ENCODE peak calls at places on chromosomes 16 and 17, in seven cellular contexts. One of them, this sample, is unnamed.

GRCh38 chr17:14748036-14748715 is 447.3 kb downstream of the HS3ST3B1 start:
- ATAC-seq in activated T-cell treated with anti-CD3 and anti-CD28 coated beads, Interleukin-2, amount 50 U/mL, for 4 hours: no peak
- ATAC-seq in right lobe of liver: no peak
- ATAC-seq in CD8-positive, alpha-beta T cell: no peak
- ATAC-seq in stimulated activated memory B cell treated with anti-CD40 and anti-IgM and Interleukin-4, amounts not matched to agents 10 μg/mL and 1 μg/mL and 100 μg/mL, for 72 hours: peak
- ATAC-seq in activated CD8-positive, alpha-beta memory T cell treated with anti-CD3 and anti-CD28 coated beads, Interleukin-2, amount 10 ng/mL, durations not matched to agents 7 days and 5 days: no peak
- ATAC-seq in heart left ventricle: no peak
- ATAC-seq in this sample: peak

GRCh38 chr16:67190448-67191399 is 788 bp upstream of the EXOC3L1 start:
- ATAC-seq in activated T-cell treated with anti-CD3 and anti-CD28 coated beads, Interleukin-2, amount 50 U/mL, for 4 hours: no peak
- ATAC-seq in right lobe of liver: no peak
- ATAC-seq in CD8-positive, alpha-beta T cell: no peak
- ATAC-seq in stimulated activated memory B cell treated with anti-CD40 and anti-IgM and Interleukin-4, amounts not matched to agents 10 μg/mL and 1 μg/mL and 100 μg/mL, for 72 hours: no peak
- ATAC-seq in activated CD8-positive, alpha-beta memory T cell treated with anti-CD3 and anti-CD28 coated beads, Interleukin-2, amount 10 ng/mL, durations not matched to agents 7 days and 5 days: no peak
- ATAC-seq in heart left ventricle: no peak
- ATAC-seq in this sample: no peak

GRCh38 chr17:74451557-74451956 is 14.9 kb upstream of the CD300A start:
- ATAC-seq in activated T-cell treated with anti-CD3 and anti-CD28 coated beads, Interleukin-2, amount 50 U/mL, for 4 hours: no peak
- ATAC-seq in right lobe of liver: no peak
- ATAC-seq in CD8-positive, alpha-beta T cell: no peak
- ATAC-seq in stimulated activated memory B cell treated with anti-CD40 and anti-IgM and Interleukin-4, amounts not matched to agents 10 μg/mL and 1 μg/mL and 100 μg/mL, for 72 hours: no peak
- ATAC-seq in activated CD8-positive, alpha-beta memory T cell treated with anti-CD3 and anti-CD28 coated beads, Interleukin-2, amount 10 ng/mL, durations not matched to agents 7 days and 5 days: no peak
- ATAC-seq in heart left ventricle: no peak
- ATAC-seq in this sample: no peak

GRCh38 chr17:15349119-15349518 is 7.7 kb upstream of the TEKT3 start:
- ATAC-seq in activated T-cell treated with anti-CD3 and anti-CD28 coated beads, Interleukin-2, amount 50 U/mL, for 4 hours: no peak
- ATAC-seq in right lobe of liver: no peak
- ATAC-seq in CD8-positive, alpha-beta T cell: no peak
- ATAC-seq in stimulated activated memory B cell treated with anti-CD40 and anti-IgM and Interleukin-4, amounts not matched to agents 10 μg/mL and 1 μg/mL and 100 μg/mL, for 72 hours: no peak
- ATAC-seq in activated CD8-positive, alpha-beta memory T cell treated with anti-CD3 and anti-CD28 coated beads, Interleukin-2, amount 10 ng/mL, durations not matched to agents 7 days and 5 days: no peak
- ATAC-seq in heart left ventricle: no peak
- ATAC-seq in this sample: peak

GRCh38 chr17:50967795-50968194 is 101.6 kb upstream of the TOB1 start:
- ATAC-seq in activated T-cell treated with anti-CD3 and anti-CD28 coated beads, Interleukin-2, amount 50 U/mL, for 4 hours: no peak
- ATAC-seq in right lobe of liver: peak
- ATAC-seq in CD8-positive, alpha-beta T cell: no peak
- ATAC-seq in stimulated activated memory B cell treated with anti-CD40 and anti-IgM and Interleukin-4, amounts not matched to agents 10 μg/mL and 1 μg/mL and 100 μg/mL, for 72 hours: no peak
- ATAC-seq in activated CD8-positive, alpha-beta memory T cell treated with anti-CD3 and anti-CD28 coated beads, Interleukin-2, amount 10 ng/mL, durations not matched to agents 7 days and 5 days: no peak
- ATAC-seq in heart left ventricle: no peak
- ATAC-seq in this sample: no peak

GRCh38 chr16:74627506-74628220 is 20.7 kb upstream of the GLG1 start:
- ATAC-seq in activated T-cell treated with anti-CD3 and anti-CD28 coated beads, Interleukin-2, amount 50 U/mL, for 4 hours: no peak
- ATAC-seq in right lobe of liver: peak
- ATAC-seq in CD8-positive, alpha-beta T cell: no peak
- ATAC-seq in stimulated activated memory B cell treated with anti-CD40 and anti-IgM and Interleukin-4, amounts not matched to agents 10 μg/mL and 1 μg/mL and 100 μg/mL, for 72 hours: peak
- ATAC-seq in activated CD8-positive, alpha-beta memory T cell treated with anti-CD3 and anti-CD28 coated beads, Interleukin-2, amount 10 ng/mL, durations not matched to agents 7 days and 5 days: no peak
- ATAC-seq in heart left ventricle: peak
- ATAC-seq in this sample: no peak

GRCh38 chr17:40542562-40543411 is 22.5 kb downstream of the CCR7 start:
- ATAC-seq in activated T-cell treated with anti-CD3 and anti-CD28 coated beads, Interleukin-2, amount 50 U/mL, for 4 hours: peak
- ATAC-seq in right lobe of liver: peak
- ATAC-seq in CD8-positive, alpha-beta T cell: peak
- ATAC-seq in stimulated activated memory B cell treated with anti-CD40 and anti-IgM and Interleukin-4, amounts not matched to agents 10 μg/mL and 1 μg/mL and 100 μg/mL, for 72 hours: peak
- ATAC-seq in activated CD8-positive, alpha-beta memory T cell treated with anti-CD3 and anti-CD28 coated beads, Interleukin-2, amount 10 ng/mL, durations not matched to agents 7 days and 5 days: peak
- ATAC-seq in heart left ventricle: peak
- ATAC-seq in this sample: peak

GRCh38 chr16:12794486-12795399 is 8.9 kb downstream of the CPPED1 start:
- ATAC-seq in activated T-cell treated with anti-CD3 and anti-CD28 coated beads, Interleukin-2, amount 50 U/mL, for 4 hours: no peak
- ATAC-seq in right lobe of liver: peak
- ATAC-seq in CD8-positive, alpha-beta T cell: no peak
- ATAC-seq in stimulated activated memory B cell treated with anti-CD40 and anti-IgM and Interleukin-4, amounts not matched to agents 10 μg/mL and 1 μg/mL and 100 μg/mL, for 72 hours: no peak
- ATAC-seq in activated CD8-positive, alpha-beta memory T cell treated with anti-CD3 and anti-CD28 coated beads, Interleukin-2, amount 10 ng/mL, durations not matched to agents 7 days and 5 days: no peak
- ATAC-seq in heart left ventricle: peak
- ATAC-seq in this sample: no peak

GRCh38 chr16:49681449-49681848 is 174.5 kb downstream of the ZNF423 start:
- ATAC-seq in activated T-cell treated with anti-CD3 and anti-CD28 coated beads, Interleukin-2, amount 50 U/mL, for 4 hours: no peak
- ATAC-seq in right lobe of liver: no peak
- ATAC-seq in CD8-positive, alpha-beta T cell: no peak
- ATAC-seq in stimulated activated memory B cell treated with anti-CD40 and anti-IgM and Interleukin-4, amounts not matched to agents 10 μg/mL and 1 μg/mL and 100 μg/mL, for 72 hours: no peak
- ATAC-seq in activated CD8-positive, alpha-beta memory T cell treated with anti-CD3 and anti-CD28 coated beads, Interleukin-2, amount 10 ng/mL, durations not matched to agents 7 days and 5 days: no peak
- ATAC-seq in heart left ventricle: no peak
- ATAC-seq in this sample: no peak

GRCh38 chr17:62601438-62601837 is 26.0 kb upstream of the MRC2 start:
- ATAC-seq in activated T-cell treated with anti-CD3 and anti-CD28 coated beads, Interleukin-2, amount 50 U/mL, for 4 hours: no peak
- ATAC-seq in right lobe of liver: no peak
- ATAC-seq in CD8-positive, alpha-beta T cell: no peak
- ATAC-seq in stimulated activated memory B cell treated with anti-CD40 and anti-IgM and Interleukin-4, amounts not matched to agents 10 μg/mL and 1 μg/mL and 100 μg/mL, for 72 hours: no peak
- ATAC-seq in activated CD8-positive, alpha-beta memory T cell treated with anti-CD3 and anti-CD28 coated beads, Interleukin-2, amount 10 ng/mL, durations not matched to agents 7 days and 5 days: no peak
- ATAC-seq in heart left ventricle: peak
- ATAC-seq in this sample: no peak

GRCh38 chr16:11257131-11257938 is 1.3 kb upstream of the SOCS1 start:
- ATAC-seq in activated T-cell treated with anti-CD3 and anti-CD28 coated beads, Interleukin-2, amount 50 U/mL, for 4 hours: no peak
- ATAC-seq in right lobe of liver: peak
- ATAC-seq in CD8-positive, alpha-beta T cell: no peak
- ATAC-seq in stimulated activated memory B cell treated with anti-CD40 and anti-IgM and Interleukin-4, amounts not matched to agents 10 μg/mL and 1 μg/mL and 100 μg/mL, for 72 hours: peak
- ATAC-seq in activated CD8-positive, alpha-beta memory T cell treated with anti-CD3 and anti-CD28 coated beads, Interleukin-2, amount 10 ng/mL, durations not matched to agents 7 days and 5 days: peak
- ATAC-seq in heart left ventricle: peak
- ATAC-seq in this sample: peak

GRCh38 chr17:45405250-45406086 is 27.2 kb downstream of the ARHGAP27 start:
- ATAC-seq in activated T-cell treated with anti-CD3 and anti-CD28 coated beads, Interleukin-2, amount 50 U/mL, for 4 hours: no peak
- ATAC-seq in right lobe of liver: peak
- ATAC-seq in CD8-positive, alpha-beta T cell: no peak
- ATAC-seq in stimulated activated memory B cell treated with anti-CD40 and anti-IgM and Interleukin-4, amounts not matched to agents 10 μg/mL and 1 μg/mL and 100 μg/mL, for 72 hours: no peak
- ATAC-seq in activated CD8-positive, alpha-beta memory T cell treated with anti-CD3 and anti-CD28 coated beads, Interleukin-2, amount 10 ng/mL, durations not matched to agents 7 days and 5 days: no peak
- ATAC-seq in heart left ventricle: no peak
- ATAC-seq in this sample: no peak

GRCh38 chr17:5234645-5235576 is at the start of gene SCIMP:
- ATAC-seq in activated T-cell treated with anti-CD3 and anti-CD28 coated beads, Interleukin-2, amount 50 U/mL, for 4 hours: no peak
- ATAC-seq in right lobe of liver: peak
- ATAC-seq in CD8-positive, alpha-beta T cell: no peak
- ATAC-seq in stimulated activated memory B cell treated with anti-CD40 and anti-IgM and Interleukin-4, amounts not matched to agents 10 μg/mL and 1 μg/mL and 100 μg/mL, for 72 hours: peak
- ATAC-seq in activated CD8-positive, alpha-beta memory T cell treated with anti-CD3 and anti-CD28 coated beads, Interleukin-2, amount 10 ng/mL, durations not matched to agents 7 days and 5 days: no peak
- ATAC-seq in heart left ventricle: peak
- ATAC-seq in this sample: no peak

GRCh38 chr17:81291662-81292061 is 3.4 kb downstream of the SLC38A10 start:
- ATAC-seq in activated T-cell treated with anti-CD3 and anti-CD28 coated beads, Interleukin-2, amount 50 U/mL, for 4 hours: peak
- ATAC-seq in right lobe of liver: peak
- ATAC-seq in CD8-positive, alpha-beta T cell: peak
- ATAC-seq in stimulated activated memory B cell treated with anti-CD40 and anti-IgM and Interleukin-4, amounts not matched to agents 10 μg/mL and 1 μg/mL and 100 μg/mL, for 72 hours: peak
- ATAC-seq in activated CD8-positive, alpha-beta memory T cell treated with anti-CD3 and anti-CD28 coated beads, Interleukin-2, amount 10 ng/mL, durations not matched to agents 7 days and 5 days: peak
- ATAC-seq in heart left ventricle: peak
- ATAC-seq in this sample: peak

GRCh38 chr17:66803474-66803951 is 31.4 kb upstream of the CACNG5 start:
- ATAC-seq in activated T-cell treated with anti-CD3 and anti-CD28 coated beads, Interleukin-2, amount 50 U/mL, for 4 hours: no peak
- ATAC-seq in right lobe of liver: no peak
- ATAC-seq in CD8-positive, alpha-beta T cell: no peak
- ATAC-seq in stimulated activated memory B cell treated with anti-CD40 and anti-IgM and Interleukin-4, amounts not matched to agents 10 μg/mL and 1 μg/mL and 100 μg/mL, for 72 hours: no peak
- ATAC-seq in activated CD8-positive, alpha-beta memory T cell treated with anti-CD3 and anti-CD28 coated beads, Interleukin-2, amount 10 ng/mL, durations not matched to agents 7 days and 5 days: no peak
- ATAC-seq in heart left ventricle: no peak
- ATAC-seq in this sample: no peak

GRCh38 chr17:78364436-78365281 is 4.8 kb upstream of the SOCS3 start:
- ATAC-seq in activated T-cell treated with anti-CD3 and anti-CD28 coated beads, Interleukin-2, amount 50 U/mL, for 4 hours: no peak
- ATAC-seq in right lobe of liver: no peak
- ATAC-seq in CD8-positive, alpha-beta T cell: no peak
- ATAC-seq in stimulated activated memory B cell treated with anti-CD40 and anti-IgM and Interleukin-4, amounts not matched to agents 10 μg/mL and 1 μg/mL and 100 μg/mL, for 72 hours: no peak
- ATAC-seq in activated CD8-positive, alpha-beta memory T cell treated with anti-CD3 and anti-CD28 coated beads, Interleukin-2, amount 10 ng/mL, durations not matched to agents 7 days and 5 days: no peak
- ATAC-seq in heart left ventricle: no peak
- ATAC-seq in this sample: peak

GRCh38 chr17:74394977-74395376 is 27.7 kb downstream of the GPR142 start:
- ATAC-seq in activated T-cell treated with anti-CD3 and anti-CD28 coated beads, Interleukin-2, amount 50 U/mL, for 4 hours: no peak
- ATAC-seq in right lobe of liver: no peak
- ATAC-seq in CD8-positive, alpha-beta T cell: no peak
- ATAC-seq in stimulated activated memory B cell treated with anti-CD40 and anti-IgM and Interleukin-4, amounts not matched to agents 10 μg/mL and 1 μg/mL and 100 μg/mL, for 72 hours: no peak
- ATAC-seq in activated CD8-positive, alpha-beta memory T cell treated with anti-CD3 and anti-CD28 coated beads, Interleukin-2, amount 10 ng/mL, durations not matched to agents 7 days and 5 days: no peak
- ATAC-seq in heart left ventricle: no peak
- ATAC-seq in this sample: no peak

GRCh38 chr17:81483862-81484194 is 28.8 kb downstream of the ACTG1 start:
- ATAC-seq in activated T-cell treated with anti-CD3 and anti-CD28 coated beads, Interleukin-2, amount 50 U/mL, for 4 hours: peak
- ATAC-seq in right lobe of liver: no peak
- ATAC-seq in CD8-positive, alpha-beta T cell: peak
- ATAC-seq in stimulated activated memory B cell treated with anti-CD40 and anti-IgM and Interleukin-4, amounts not matched to agents 10 μg/mL and 1 μg/mL and 100 μg/mL, for 72 hours: no peak
- ATAC-seq in activated CD8-positive, alpha-beta memory T cell treated with anti-CD3 and anti-CD28 coated beads, Interleukin-2, amount 10 ng/mL, durations not matched to agents 7 days and 5 days: no peak
- ATAC-seq in heart left ventricle: no peak
- ATAC-seq in this sample: no peak

GRCh38 chr17:61809816-61810392 is 53.4 kb downstream of the BRIP1 start:
- ATAC-seq in activated T-cell treated with anti-CD3 and anti-CD28 coated beads, Interleukin-2, amount 50 U/mL, for 4 hours: no peak
- ATAC-seq in right lobe of liver: no peak
- ATAC-seq in CD8-positive, alpha-beta T cell: no peak
- ATAC-seq in stimulated activated memory B cell treated with anti-CD40 and anti-IgM and Interleukin-4, amounts not matched to agents 10 μg/mL and 1 μg/mL and 100 μg/mL, for 72 hours: no peak
- ATAC-seq in activated CD8-positive, alpha-beta memory T cell treated with anti-CD3 and anti-CD28 coated beads, Interleukin-2, amount 10 ng/mL, durations not matched to agents 7 days and 5 days: no peak
- ATAC-seq in heart left ventricle: no peak
- ATAC-seq in this sample: no peak

GRCh38 chr17:69325518-69326301 is 1.2 kb downstream of the ABCA5 start:
- ATAC-seq in activated T-cell treated with anti-CD3 and anti-CD28 coated beads, Interleukin-2, amount 50 U/mL, for 4 hours: no peak
- ATAC-seq in right lobe of liver: peak
- ATAC-seq in CD8-positive, alpha-beta T cell: no peak
- ATAC-seq in stimulated activated memory B cell treated with anti-CD40 and anti-IgM and Interleukin-4, amounts not matched to agents 10 μg/mL and 1 μg/mL and 100 μg/mL, for 72 hours: no peak
- ATAC-seq in activated CD8-positive, alpha-beta memory T cell treated with anti-CD3 and anti-CD28 coated beads, Interleukin-2, amount 10 ng/mL, durations not matched to agents 7 days and 5 days: no peak
- ATAC-seq in heart left ventricle: no peak
- ATAC-seq in this sample: no peak

GRCh38 chr17:50779747-50780363 is 12.5 kb upstream of the ANKRD40CL start:
- ATAC-seq in activated T-cell treated with anti-CD3 and anti-CD28 coated beads, Interleukin-2, amount 50 U/mL, for 4 hours: peak
- ATAC-seq in right lobe of liver: no peak
- ATAC-seq in CD8-positive, alpha-beta T cell: peak
- ATAC-seq in stimulated activated memory B cell treated with anti-CD40 and anti-IgM and Interleukin-4, amounts not matched to agents 10 μg/mL and 1 μg/mL and 100 μg/mL, for 72 hours: no peak
- ATAC-seq in activated CD8-positive, alpha-beta memory T cell treated with anti-CD3 and anti-CD28 coated beads, Interleukin-2, amount 10 ng/mL, durations not matched to agents 7 days and 5 days: peak
- ATAC-seq in heart left ventricle: no peak
- ATAC-seq in this sample: peak

GRCh38 chr17:48439473-48439872 is 9.5 kb upstream of the SKAP1 start:
- ATAC-seq in activated T-cell treated with anti-CD3 and anti-CD28 coated beads, Interleukin-2, amount 50 U/mL, for 4 hours: peak
- ATAC-seq in right lobe of liver: no peak
- ATAC-seq in CD8-positive, alpha-beta T cell: no peak
- ATAC-seq in stimulated activated memory B cell treated with anti-CD40 and anti-IgM and Interleukin-4, amounts not matched to agents 10 μg/mL and 1 μg/mL and 100 μg/mL, for 72 hours: peak
- ATAC-seq in activated CD8-positive, alpha-beta memory T cell treated with anti-CD3 and anti-CD28 coated beads, Interleukin-2, amount 10 ng/mL, durations not matched to agents 7 days and 5 days: no peak
- ATAC-seq in heart left ventricle: no peak
- ATAC-seq in this sample: peak

GRCh38 chr17:2034806-2035548 is 5.0 kb downstream of the DPH1 start:
- ATAC-seq in activated T-cell treated with anti-CD3 and anti-CD28 coated beads, Interleukin-2, amount 50 U/mL, for 4 hours: no peak
- ATAC-seq in right lobe of liver: no peak
- ATAC-seq in CD8-positive, alpha-beta T cell: no peak
- ATAC-seq in stimulated activated memory B cell treated with anti-CD40 and anti-IgM and Interleukin-4, amounts not matched to agents 10 μg/mL and 1 μg/mL and 100 μg/mL, for 72 hours: peak
- ATAC-seq in activated CD8-positive, alpha-beta memory T cell treated with anti-CD3 and anti-CD28 coated beads, Interleukin-2, amount 10 ng/mL, durations not matched to agents 7 days and 5 days: no peak
- ATAC-seq in heart left ventricle: no peak
- ATAC-seq in this sample: no peak

GRCh38 chr17:64063088-64063487 is 42.7 kb upstream of the ICAM2 start:
- ATAC-seq in activated T-cell treated with anti-CD3 and anti-CD28 coated beads, Interleukin-2, amount 50 U/mL, for 4 hours: no peak
- ATAC-seq in right lobe of liver: no peak
- ATAC-seq in CD8-positive, alpha-beta T cell: no peak
- ATAC-seq in stimulated activated memory B cell treated with anti-CD40 and anti-IgM and Interleukin-4, amounts not matched to agents 10 μg/mL and 1 μg/mL and 100 μg/mL, for 72 hours: peak
- ATAC-seq in activated CD8-positive, alpha-beta memory T cell treated with anti-CD3 and anti-CD28 coated beads, Interleukin-2, amount 10 ng/mL, durations not matched to agents 7 days and 5 days: no peak
- ATAC-seq in heart left ventricle: no peak
- ATAC-seq in this sample: peak

GRCh38 chr17:40622509-40622928 is 25.1 kb downstream of the SMARCE1 start:
- ATAC-seq in activated T-cell treated with anti-CD3 and anti-CD28 coated beads, Interleukin-2, amount 50 U/mL, for 4 hours: peak
- ATAC-seq in right lobe of liver: no peak
- ATAC-seq in CD8-positive, alpha-beta T cell: peak
- ATAC-seq in stimulated activated memory B cell treated with anti-CD40 and anti-IgM and Interleukin-4, amounts not matched to agents 10 μg/mL and 1 μg/mL and 100 μg/mL, for 72 hours: peak
- ATAC-seq in activated CD8-positive, alpha-beta memory T cell treated with anti-CD3 and anti-CD28 coated beads, Interleukin-2, amount 10 ng/mL, durations not matched to agents 7 days and 5 days: peak
- ATAC-seq in heart left ventricle: no peak
- ATAC-seq in this sample: peak

GRCh38 chr17:28500712-28501379 is 5.3 kb upstream of the FOXN1 start:
- ATAC-seq in activated T-cell treated with anti-CD3 and anti-CD28 coated beads, Interleukin-2, amount 50 U/mL, for 4 hours: no peak
- ATAC-seq in right lobe of liver: no peak
- ATAC-seq in CD8-positive, alpha-beta T cell: no peak
- ATAC-seq in stimulated activated memory B cell treated with anti-CD40 and anti-IgM and Interleukin-4, amounts not matched to agents 10 μg/mL and 1 μg/mL and 100 μg/mL, for 72 hours: peak
- ATAC-seq in activated CD8-positive, alpha-beta memory T cell treated with anti-CD3 and anti-CD28 coated beads, Interleukin-2, amount 10 ng/mL, durations not matched to agents 7 days and 5 days: no peak
- ATAC-seq in heart left ventricle: peak
- ATAC-seq in this sample: no peak

GRCh38 chr17:20280832-20281231 is 186.5 kb downstream of the LGALS9B start:
- ATAC-seq in activated T-cell treated with anti-CD3 and anti-CD28 coated beads, Interleukin-2, amount 50 U/mL, for 4 hours: no peak
- ATAC-seq in right lobe of liver: no peak
- ATAC-seq in CD8-positive, alpha-beta T cell: no peak
- ATAC-seq in stimulated activated memory B cell treated with anti-CD40 and anti-IgM and Interleukin-4, amounts not matched to agents 10 μg/mL and 1 μg/mL and 100 μg/mL, for 72 hours: no peak
- ATAC-seq in activated CD8-positive, alpha-beta memory T cell treated with anti-CD3 and anti-CD28 coated beads, Interleukin-2, amount 10 ng/mL, durations not matched to agents 7 days and 5 days: no peak
- ATAC-seq in heart left ventricle: no peak
- ATAC-seq in this sample: peak

GRCh38 chr17:67157732-67158639 is 87.0 kb downstream of the HELZ start:
- ATAC-seq in activated T-cell treated with anti-CD3 and anti-CD28 coated beads, Interleukin-2, amount 50 U/mL, for 4 hours: no peak
- ATAC-seq in right lobe of liver: peak
- ATAC-seq in CD8-positive, alpha-beta T cell: no peak
- ATAC-seq in stimulated activated memory B cell treated with anti-CD40 and anti-IgM and Interleukin-4, amounts not matched to agents 10 μg/mL and 1 μg/mL and 100 μg/mL, for 72 hours: no peak
- ATAC-seq in activated CD8-positive, alpha-beta memory T cell treated with anti-CD3 and anti-CD28 coated beads, Interleukin-2, amount 10 ng/mL, durations not matched to agents 7 days and 5 days: peak
- ATAC-seq in heart left ventricle: peak
- ATAC-seq in this sample: no peak

GRCh38 chr16:3328643-3329042 is 23.3 kb downstream of the ZNF75A start:
- ATAC-seq in activated T-cell treated with anti-CD3 and anti-CD28 coated beads, Interleukin-2, amount 50 U/mL, for 4 hours: no peak
- ATAC-seq in right lobe of liver: peak
- ATAC-seq in CD8-positive, alpha-beta T cell: no peak
- ATAC-seq in stimulated activated memory B cell treated with anti-CD40 and anti-IgM and Interleukin-4, amounts not matched to agents 10 μg/mL and 1 μg/mL and 100 μg/mL, for 72 hours: no peak
- ATAC-seq in activated CD8-positive, alpha-beta memory T cell treated with anti-CD3 and anti-CD28 coated beads, Interleukin-2, amount 10 ng/mL, durations not matched to agents 7 days and 5 days: no peak
- ATAC-seq in heart left ventricle: no peak
- ATAC-seq in this sample: no peak

GRCh38 chr16:27379919-27380318 is 22.1 kb upstream of the IL21R start:
- ATAC-seq in activated T-cell treated with anti-CD3 and anti-CD28 coated beads, Interleukin-2, amount 50 U/mL, for 4 hours: no peak
- ATAC-seq in right lobe of liver: no peak
- ATAC-seq in CD8-positive, alpha-beta T cell: no peak
- ATAC-seq in stimulated activated memory B cell treated with anti-CD40 and anti-IgM and Interleukin-4, amounts not matched to agents 10 μg/mL and 1 μg/mL and 100 μg/mL, for 72 hours: no peak
- ATAC-seq in activated CD8-positive, alpha-beta memory T cell treated with anti-CD3 and anti-CD28 coated beads, Interleukin-2, amount 10 ng/mL, durations not matched to agents 7 days and 5 days: no peak
- ATAC-seq in heart left ventricle: no peak
- ATAC-seq in this sample: no peak

GRCh38 chr17:44438634-44439033 is 49.2 kb upstream of the ITGA2B start:
- ATAC-seq in activated T-cell treated with anti-CD3 and anti-CD28 coated beads, Interleukin-2, amount 50 U/mL, for 4 hours: no peak
- ATAC-seq in right lobe of liver: peak
- ATAC-seq in CD8-positive, alpha-beta T cell: no peak
- ATAC-seq in stimulated activated memory B cell treated with anti-CD40 and anti-IgM and Interleukin-4, amounts not matched to agents 10 μg/mL and 1 μg/mL and 100 μg/mL, for 72 hours: no peak
- ATAC-seq in activated CD8-positive, alpha-beta memory T cell treated with anti-CD3 and anti-CD28 coated beads, Interleukin-2, amount 10 ng/mL, durations not matched to agents 7 days and 5 days: peak
- ATAC-seq in heart left ventricle: peak
- ATAC-seq in this sample: peak

GRCh38 chr16:25403852-25404251 is 146.2 kb upstream of the ZKSCAN2 start:
- ATAC-seq in activated T-cell treated with anti-CD3 and anti-CD28 coated beads, Interleukin-2, amount 50 U/mL, for 4 hours: no peak
- ATAC-seq in right lobe of liver: no peak
- ATAC-seq in CD8-positive, alpha-beta T cell: no peak
- ATAC-seq in stimulated activated memory B cell treated with anti-CD40 and anti-IgM and Interleukin-4, amounts not matched to agents 10 μg/mL and 1 μg/mL and 100 μg/mL, for 72 hours: no peak
- ATAC-seq in activated CD8-positive, alpha-beta memory T cell treated with anti-CD3 and anti-CD28 coated beads, Interleukin-2, amount 10 ng/mL, durations not matched to agents 7 days and 5 days: no peak
- ATAC-seq in heart left ventricle: no peak
- ATAC-seq in this sample: no peak

GRCh38 chr16:4455951-4456350 is 18.5 kb downstream of the NMRAL1 start:
- ATAC-seq in activated T-cell treated with anti-CD3 and anti-CD28 coated beads, Interleukin-2, amount 50 U/mL, for 4 hours: no peak
- ATAC-seq in right lobe of liver: no peak
- ATAC-seq in CD8-positive, alpha-beta T cell: no peak
- ATAC-seq in stimulated activated memory B cell treated with anti-CD40 and anti-IgM and Interleukin-4, amounts not matched to agents 10 μg/mL and 1 μg/mL and 100 μg/mL, for 72 hours: no peak
- ATAC-seq in activated CD8-positive, alpha-beta memory T cell treated with anti-CD3 and anti-CD28 coated beads, Interleukin-2, amount 10 ng/mL, durations not matched to agents 7 days and 5 days: peak
- ATAC-seq in heart left ventricle: no peak
- ATAC-seq in this sample: no peak

GRCh38 chr16:62977876-62978275 is 941.6 kb upstream of the CDH8 start:
- ATAC-seq in activated T-cell treated with anti-CD3 and anti-CD28 coated beads, Interleukin-2, amount 50 U/mL, for 4 hours: no peak
- ATAC-seq in right lobe of liver: no peak
- ATAC-seq in CD8-positive, alpha-beta T cell: no peak
- ATAC-seq in stimulated activated memory B cell treated with anti-CD40 and anti-IgM and Interleukin-4, amounts not matched to agents 10 μg/mL and 1 μg/mL and 100 μg/mL, for 72 hours: no peak
- ATAC-seq in activated CD8-positive, alpha-beta memory T cell treated with anti-CD3 and anti-CD28 coated beads, Interleukin-2, amount 10 ng/mL, durations not matched to agents 7 days and 5 days: no peak
- ATAC-seq in heart left ventricle: no peak
- ATAC-seq in this sample: no peak

GRCh38 chr16:3589441-3589921 is 12.3 kb upstream of the NLRC3 start:
- ATAC-seq in activated T-cell treated with anti-CD3 and anti-CD28 coated beads, Interleukin-2, amount 50 U/mL, for 4 hours: no peak
- ATAC-seq in right lobe of liver: peak
- ATAC-seq in CD8-positive, alpha-beta T cell: no peak
- ATAC-seq in stimulated activated memory B cell treated with anti-CD40 and anti-IgM and Interleukin-4, amounts not matched to agents 10 μg/mL and 1 μg/mL and 100 μg/mL, for 72 hours: no peak
- ATAC-seq in activated CD8-positive, alpha-beta memory T cell treated with anti-CD3 and anti-CD28 coated beads, Interleukin-2, amount 10 ng/mL, durations not matched to agents 7 days and 5 days: no peak
- ATAC-seq in heart left ventricle: peak
- ATAC-seq in this sample: no peak